ENCODE peak calls at places on chromosomes 11 and 22, in five cellular contexts. One of them, this sample, is unnamed.

GRCh38 chr11:70669871-70670683 is 271.7 kb downstream of the CTTN start:
- DNase-seq in cardiac fibroblast: no peak
- DNase-seq in stimulated activated CD4-positive, alpha-beta T cell treated with anti-CD3 and anti-CD28 coated beads, Interleukin-4, amount 100 ng/mL, for 48 hours: no peak
- DNase-seq in activated T-helper 1 cell treated with anti-CD3 and anti-CD28 coated beads, Interleukin-12 subunit alpha, Interleukin-12 subunit beta, Interleukin-2, Interleukin-4 antibody, amounts not matched to agents 30 ng/mL and 10 ng/mL and 1 ng/mL, durations not matched to agents 14 hours and 24 hours and 36 hours: no peak
- DNase-seq in EL: no peak
- DNase-seq in this sample: no peak

GRCh38 chr11:69718147-69718546 is 14.3 kb upstream of the FGF19 start:
- DNase-seq in cardiac fibroblast: peak; percentile 32
- DNase-seq in stimulated activated CD4-positive, alpha-beta T cell treated with anti-CD3 and anti-CD28 coated beads, Interleukin-4, amount 100 ng/mL, for 48 hours: peak; percentile 15
- DNase-seq in activated T-helper 1 cell treated with anti-CD3 and anti-CD28 coated beads, Interleukin-12 subunit alpha, Interleukin-12 subunit beta, Interleukin-2, Interleukin-4 antibody, amounts not matched to agents 30 ng/mL and 10 ng/mL and 1 ng/mL, durations not matched to agents 14 hours and 24 hours and 36 hours: no peak
- DNase-seq in EL: peak; percentile 40
- DNase-seq in this sample: no peak

GRCh38 chr22:49928185-49928495 is 9.7 kb downstream of the CRELD2 start:
- DNase-seq in stimulated activated CD4-positive, alpha-beta T cell treated with anti-CD3 and anti-CD28 coated beads, Interleukin-4, amount 100 ng/mL, for 48 hours: no peak
- DNase-seq in cardiac fibroblast: no peak
- DNase-seq in activated T-helper 1 cell treated with anti-CD3 and anti-CD28 coated beads, Interleukin-12 subunit alpha, Interleukin-12 subunit beta, Interleukin-2, Interleukin-4 antibody, amounts not matched to agents 30 ng/mL and 10 ng/mL and 1 ng/mL, durations not matched to agents 14 hours and 24 hours and 36 hours: no peak
- DNase-seq in EL: no peak
- DNase-seq in this sample: no peak

GRCh38 chr11:12687740-12688139 is 13.5 kb downstream of the TEAD1 start:
- DNase-seq in cardiac fibroblast: no peak
- DNase-seq in EL: no peak
- DNase-seq in activated T-helper 1 cell treated with anti-CD3 and anti-CD28 coated beads, Interleukin-12 subunit alpha, Interleukin-12 subunit beta, Interleukin-2, Interleukin-4 antibody, amounts not matched to agents 30 ng/mL and 10 ng/mL and 1 ng/mL, durations not matched to agents 14 hours and 24 hours and 36 hours: no peak
- DNase-seq in stimulated activated CD4-positive, alpha-beta T cell treated with anti-CD3 and anti-CD28 coated beads, Interleukin-4, amount 100 ng/mL, for 48 hours: no peak
- DNase-seq in this sample: no peak

GRCh38 chr11:75719639-75720239 is 2.1 kb downstream of the MOGAT2 start:
- DNase-seq in activated T-helper 1 cell treated with anti-CD3 and anti-CD28 coated beads, Interleukin-12 subunit alpha, Interleukin-12 subunit beta, Interleukin-2, Interleukin-4 antibody, amounts not matched to agents 30 ng/mL and 10 ng/mL and 1 ng/mL, durations not matched to agents 14 hours and 24 hours and 36 hours: no peak
- DNase-seq in cardiac fibroblast: no peak
- DNase-seq in EL: no peak
- DNase-seq in stimulated activated CD4-positive, alpha-beta T cell treated with anti-CD3 and anti-CD28 coated beads, Interleukin-4, amount 100 ng/mL, for 48 hours: no peak
- DNase-seq in this sample: no peak

GRCh38 chr11:492416-493226 is 14.4 kb downstream of the RNH1 start:
- DNase-seq in activated T-helper 1 cell treated with anti-CD3 and anti-CD28 coated beads, Interleukin-12 subunit alpha, Interleukin-12 subunit beta, Interleukin-2, Interleukin-4 antibody, amounts not matched to agents 30 ng/mL and 10 ng/mL and 1 ng/mL, durations not matched to agents 14 hours and 24 hours and 36 hours: no peak
- DNase-seq in EL: no peak
- DNase-seq in cardiac fibroblast: no peak
- DNase-seq in stimulated activated CD4-positive, alpha-beta T cell treated with anti-CD3 and anti-CD28 coated beads, Interleukin-4, amount 100 ng/mL, for 48 hours: no peak
- DNase-seq in this sample: no peak

GRCh38 chr22:44697423-44698179 is 4.4 kb upstream of the PRR5 start:
- DNase-seq in cardiac fibroblast: peak; percentile 72
- DNase-seq in stimulated activated CD4-positive, alpha-beta T cell treated with anti-CD3 and anti-CD28 coated beads, Interleukin-4, amount 100 ng/mL, for 48 hours: peak; percentile 80
- DNase-seq in EL: peak; percentile 76
- DNase-seq in activated T-helper 1 cell treated with anti-CD3 and anti-CD28 coated beads, Interleukin-12 subunit alpha, Interleukin-12 subunit beta, Interleukin-2, Interleukin-4 antibody, amounts not matched to agents 30 ng/mL and 10 ng/mL and 1 ng/mL, durations not matched to agents 14 hours and 24 hours and 36 hours: peak; percentile 76
- DNase-seq in this sample: peak; percentile 35

GRCh38 chr11:1150769-1151365 is 6.9 kb upstream of the MUC5AC start:
- DNase-seq in stimulated activated CD4-positive, alpha-beta T cell treated with anti-CD3 and anti-CD28 coated beads, Interleukin-4, amount 100 ng/mL, for 48 hours: no peak
- DNase-seq in activated T-helper 1 cell treated with anti-CD3 and anti-CD28 coated beads, Interleukin-12 subunit alpha, Interleukin-12 subunit beta, Interleukin-2, Interleukin-4 antibody, amounts not matched to agents 30 ng/mL and 10 ng/mL and 1 ng/mL, durations not matched to agents 14 hours and 24 hours and 36 hours: no peak
- DNase-seq in EL: peak; percentile 24
- DNase-seq in cardiac fibroblast: peak; percentile 69
- DNase-seq in this sample: peak; percentile 54

GRCh38 chr11:65430406-65431217 is 8.0 kb downstream of the NEAT1 start:
- DNase-seq in EL: peak; percentile 47
- DNase-seq in stimulated activated CD4-positive, alpha-beta T cell treated with anti-CD3 and anti-CD28 coated beads, Interleukin-4, amount 100 ng/mL, for 48 hours: no peak
- DNase-seq in cardiac fibroblast: peak; percentile 76
- DNase-seq in activated T-helper 1 cell treated with anti-CD3 and anti-CD28 coated beads, Interleukin-12 subunit alpha, Interleukin-12 subunit beta, Interleukin-2, Interleukin-4 antibody, amounts not matched to agents 30 ng/mL and 10 ng/mL and 1 ng/mL, durations not matched to agents 14 hours and 24 hours and 36 hours: no peak
- DNase-seq in this sample: peak; percentile 45

GRCh38 chr22:41030891-41031290 is 61.5 kb upstream of the EP300 start:
- DNase-seq in stimulated activated CD4-positive, alpha-beta T cell treated with anti-CD3 and anti-CD28 coated beads, Interleukin-4, amount 100 ng/mL, for 48 hours: no peak
- DNase-seq in cardiac fibroblast: peak; percentile 86
- DNase-seq in activated T-helper 1 cell treated with anti-CD3 and anti-CD28 coated beads, Interleukin-12 subunit alpha, Interleukin-12 subunit beta, Interleukin-2, Interleukin-4 antibody, amounts not matched to agents 30 ng/mL and 10 ng/mL and 1 ng/mL, durations not matched to agents 14 hours and 24 hours and 36 hours: no peak
- DNase-seq in EL: peak; percentile 55
- DNase-seq in this sample: peak; percentile 58

GRCh38 chr11:65169164-65169641 is 830 bp upstream of the SPDYC start:
- DNase-seq in cardiac fibroblast: peak; percentile 65
- DNase-seq in activated T-helper 1 cell treated with anti-CD3 and anti-CD28 coated beads, Interleukin-12 subunit alpha, Interleukin-12 subunit beta, Interleukin-2, Interleukin-4 antibody, amounts not matched to agents 30 ng/mL and 10 ng/mL and 1 ng/mL, durations not matched to agents 14 hours and 24 hours and 36 hours: no peak
- DNase-seq in EL: no peak
- DNase-seq in stimulated activated CD4-positive, alpha-beta T cell treated with anti-CD3 and anti-CD28 coated beads, Interleukin-4, amount 100 ng/mL, for 48 hours: no peak
- DNase-seq in this sample: no peak

GRCh38 chr11:47406896-47407745 is 1.3 kb upstream of the SLC39A13 start:
- DNase-seq in stimulated activated CD4-positive, alpha-beta T cell treated with anti-CD3 and anti-CD28 coated beads, Interleukin-4, amount 100 ng/mL, for 48 hours: no peak
- DNase-seq in activated T-helper 1 cell treated with anti-CD3 and anti-CD28 coated beads, Interleukin-12 subunit alpha, Interleukin-12 subunit beta, Interleukin-2, Interleukin-4 antibody, amounts not matched to agents 30 ng/mL and 10 ng/mL and 1 ng/mL, durations not matched to agents 14 hours and 24 hours and 36 hours: no peak
- DNase-seq in EL: no peak
- DNase-seq in cardiac fibroblast: no peak
- DNase-seq in this sample: no peak

This sample was measured in stromal cell of bone marrow.